ENCODE peak calls at places on chromosomes 16 and 17, in six cellular contexts. R, L, A, E, I and W are unnamed samples.

GRCh38 chr17:61294777-61295176 is 104.9 kb upstream of the TBX2 start:
- DNase-seq in I (no peak), E (no peak), A (no peak), R (no peak), L (no peak), W (no peak)

GRCh38 chr17:2396568-2397246 is 4.2 kb downstream of the MNT start:
- DNase-seq in E (peak), I (peak), L (peak), R (peak), A (peak), W (peak)

GRCh38 chr16:89330177-89330856 is 112.8 kb downstream of the ZNF778 start:
- DNase-seq in L (no peak), E (no peak), A (no peak), I (no peak), R (no peak), W (no peak)

GRCh38 chr16:4653981-4654380 is 29.4 kb downstream of the MGRN1 start:
- DNase-seq in I (no peak), A (no peak), R (no peak), L (no peak), E (no peak), W (no peak)

GRCh38 chr16:86979061-86979460 is 338.1 kb downstream of the C16orf95 start:
- DNase-seq in I (no peak), A (no peak), L (no peak), E (no peak), R (no peak), W (no peak)

GRCh38 chr17:29613371-29613837 is 9.3 kb downstream of the CORO6 start:
- DNase-seq in I (peak), A (peak), E (peak), L (peak), R (peak), W (peak)

GRCh38 chr17:2610195-2610594 is 16.7 kb downstream of the PAFAH1B1 start:
- DNase-seq in E (no peak), A (no peak), I (no peak), L (no peak), R (no peak), W (no peak)

GRCh38 chr17:45436161-45436560 is 3.5 kb upstream of the ARHGAP27 start:
- DNase-seq in A (no peak), R (no peak), I (no peak), E (no peak), L (no peak), W (no peak)

GRCh38 chr16:4537376-4538066 is 1.1 kb downstream of the CDIP1 start:
- DNase-seq in E (no peak), R (no peak), L (no peak), A (peak), I (peak), W (peak)

GRCh38 chr17:66850692-66851091 is 15.8 kb downstream of the CACNG5 start:
- DNase-seq in I (no peak), A (no peak), L (no peak), R (no peak), E (no peak), W (no peak)

GRCh38 chr16:8961811-8962390 is 1.8 kb downstream of the USP7 start:
- DNase-seq in L (no peak), R (no peak), A (no peak), E (no peak), I (no peak), W (no peak)

GRCh38 chr16:89842471-89843408 is 14.5 kb downstream of the SPIRE2 start:
- DNase-seq in A (no peak), I (no peak), L (no peak), R (no peak), E (no peak), W (no peak)

GRCh38 chr16:2987854-2988253 is 7.6 kb upstream of the PKMYT1 start:
- DNase-seq in E (no peak), R (no peak), I (no peak), A (no peak), L (no peak), W (no peak)

GRCh38 chr16:66474750-66475199 is 47.7 kb downstream of the BEAN1 start:
- DNase-seq in L (no peak), I (no peak), E (no peak), A (no peak), R (no peak), W (peak)

GRCh38 chr17:67456103-67456502 is 79.0 kb downstream of the PITPNC1 start:
- DNase-seq in R (no peak), A (no peak), I (no peak), L (no peak), E (no peak), W (no peak)

GRCh38 chr16:1825864-1826690 is 548 bp downstream of the HAGH start:
- DNase-seq in A (peak), E (no peak), L (peak), I (no peak), R (no peak), W (no peak)

GRCh38 chr17:65473363-65473762 is 88.1 kb downstream of the AXIN2 start:
- DNase-seq in R (no peak), A (no peak), L (no peak), I (no peak), E (no peak), W (no peak)

GRCh38 chr16:914453-914852 is 56.3 kb downstream of the LMF1 start:
- DNase-seq in R (no peak), I (no peak), E (no peak), A (no peak), L (no peak), W (no peak)

GRCh38 chr16:49464877-49465504 is 91.4 kb downstream of the C16orf78 start:
- DNase-seq in R (no peak), L (peak), I (no peak), E (no peak), A (peak), W (peak)

GRCh38 chr17:17849147-17849820 is 12.5 kb upstream of the SREBF1 start:
- DNase-seq in L (no peak), E (no peak), I (peak), A (peak), R (no peak), W (peak)

GRCh38 chr16:58586340-58587030 is 43.1 kb downstream of the CNOT1 start:
- DNase-seq in L (no peak), R (no peak), E (no peak), A (no peak), I (no peak), W (no peak)

GRCh38 chr16:65538945-65539344 is 417.1 kb upstream of the CDH11 start:
- DNase-seq in A (no peak), I (no peak), R (no peak), L (no peak), E (no peak), W (no peak)

GRCh38 chr16:28181557-28181914 is 30.2 kb downstream of the XPO6 start:
- DNase-seq in L (no peak), I (peak), A (no peak), E (no peak), R (no peak), W (peak)

GRCh38 chr16:11583889-11584565 is 2.7 kb downstream of the LITAF start:
- DNase-seq in E (no peak), A (no peak), R (no peak), I (no peak), L (no peak), W (no peak)

GRCh38 chr17:40486513-40487370 is 14.7 kb downstream of the TNS4 start:
- DNase-seq in I (no peak), L (no peak), A (no peak), R (no peak), E (no peak), W (no peak)

GRCh38 chr17:303161-303560 is 49.4 kb downstream of the RPH3AL start:
- DNase-seq in I (no peak), A (no peak), R (no peak), L (no peak), E (no peak), W (no peak)

GRCh38 chr16:84810518-84811273 is 9.1 kb upstream of the CRISPLD2 start:
- DNase-seq in L (no peak), I (peak), R (peak), A (no peak), E (no peak), W (no peak)

GRCh38 chr16:50611332-50611934 is 63.2 kb downstream of the NKD1 start:
- DNase-seq in L (no peak), A (no peak), I (no peak), R (no peak), E (no peak), W (no peak)

GRCh38 chr17:78000351-78000750 is 41.8 kb downstream of the TNRC6C start:
- DNase-seq in A (no peak), L (no peak), E (no peak), I (no peak), R (no peak), W (no peak)

GRCh38 chr16:22915003-22915402 is 101.0 kb downstream of the HS3ST2 start:
- DNase-seq in E (no peak), L (no peak), A (no peak), I (no peak), R (no peak), W (no peak)

GRCh38 chr17:17823433-17824118 is 13.2 kb downstream of the SREBF1 start:
- DNase-seq in L (peak), I (peak), E (peak), A (peak), R (peak), W (peak)

GRCh38 chr16:35776-36305 is 17.6 kb downstream of the POLR3K start:
- DNase-seq in R (no peak), I (no peak), A (no peak), L (no peak), E (no peak), W (no peak)

GRCh38 chr17:34234616-34235015 is 20.5 kb upstream of the CCL2 start:
- DNase-seq in A (no peak), E (no peak), L (no peak), R (no peak), I (no peak), W (no peak)

GRCh38 chr16:229731-230281 is 557 bp upstream of the LUC7L start:
- DNase-seq in R (no peak), E (no peak), A (peak), I (no peak), L (no peak), W (no peak)

GRCh38 chr16:15518412-15519351 is 84.3 kb downstream of the BMERB1 start:
- DNase-seq in A (peak), R (no peak), E (no peak), I (peak), L (peak), W (no peak)

GRCh38 chr17:38322156-38322779 is 21.5 kb downstream of the GPR179 start:
- DNase-seq in I (peak), A (peak), R (peak), E (no peak), L (no peak), W (no peak)

GRCh38 chr16:89155184-89155679 is 16.3 kb upstream of the CDH15 start:
- DNase-seq in L (peak), R (peak), E (no peak), I (peak), A (peak), W (peak)

GRCh38 chr17:70499067-70499786 is 329.9 kb downstream of the KCNJ2 start:
- DNase-seq in A (no peak), R (no peak), E (no peak), I (no peak), L (no peak), W (no peak)

GRCh38 chr16:8644513-8645140 is 23.1 kb downstream of the METTL22 start:
- DNase-seq in R (no peak), E (no peak), I (no peak), L (no peak), A (no peak), W (no peak)

GRCh38 chr16:49003022-49003421 is 278.6 kb downstream of the CBLN1 start:
- DNase-seq in R (no peak), E (no peak), I (no peak), A (no peak), L (no peak), W (no peak)

GRCh38 chr17:75031972-75032895 is 14.5 kb downstream of the ATP5PD start:
- DNase-seq in R (peak), L (peak), I (peak), E (peak), A (peak), W (peak)
- H3K4me3 ChIP-seq in R (peak), L (peak), I (peak), E (peak), A (peak), W (no peak)

DNA sequence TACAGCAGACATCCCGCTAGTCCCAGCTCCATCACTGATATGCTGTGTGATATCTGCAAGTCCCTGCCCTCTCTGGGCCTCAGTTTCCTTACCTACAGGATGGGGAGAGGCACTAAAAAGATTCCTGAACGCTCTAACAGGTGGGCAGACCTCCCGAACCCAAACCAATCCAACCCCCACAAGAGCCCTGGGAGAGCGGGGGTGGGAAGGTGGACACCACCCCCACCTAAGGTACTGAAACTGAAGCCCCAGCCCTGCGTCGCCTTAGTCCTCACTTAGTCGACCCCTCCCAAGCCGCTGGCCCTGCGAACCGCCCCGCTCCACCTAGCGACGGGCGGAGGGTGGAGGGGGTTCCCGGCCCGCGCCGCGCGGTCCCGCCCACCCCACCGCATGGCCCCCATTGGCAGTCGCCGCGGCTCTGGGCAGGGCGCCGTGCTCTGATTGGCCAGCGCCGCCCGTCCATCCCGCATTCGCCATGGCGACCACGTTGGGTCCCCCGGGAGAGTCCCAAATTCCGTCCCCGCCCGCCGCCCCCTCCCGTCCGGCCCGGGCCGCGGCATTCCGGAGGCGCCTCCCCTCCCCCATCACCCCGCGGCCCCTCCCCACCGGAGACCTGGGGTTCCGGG is 578 bp downstream of the CCDC102A start:
- DNase-seq in R (peak), I (peak), A (peak), L (peak), E (no peak), W (peak)
- TF ChIP-seq POLR2A in R (peak), I (no peak), A (no peak), L (no peak), E (no peak), W (no peak)

DNA sequence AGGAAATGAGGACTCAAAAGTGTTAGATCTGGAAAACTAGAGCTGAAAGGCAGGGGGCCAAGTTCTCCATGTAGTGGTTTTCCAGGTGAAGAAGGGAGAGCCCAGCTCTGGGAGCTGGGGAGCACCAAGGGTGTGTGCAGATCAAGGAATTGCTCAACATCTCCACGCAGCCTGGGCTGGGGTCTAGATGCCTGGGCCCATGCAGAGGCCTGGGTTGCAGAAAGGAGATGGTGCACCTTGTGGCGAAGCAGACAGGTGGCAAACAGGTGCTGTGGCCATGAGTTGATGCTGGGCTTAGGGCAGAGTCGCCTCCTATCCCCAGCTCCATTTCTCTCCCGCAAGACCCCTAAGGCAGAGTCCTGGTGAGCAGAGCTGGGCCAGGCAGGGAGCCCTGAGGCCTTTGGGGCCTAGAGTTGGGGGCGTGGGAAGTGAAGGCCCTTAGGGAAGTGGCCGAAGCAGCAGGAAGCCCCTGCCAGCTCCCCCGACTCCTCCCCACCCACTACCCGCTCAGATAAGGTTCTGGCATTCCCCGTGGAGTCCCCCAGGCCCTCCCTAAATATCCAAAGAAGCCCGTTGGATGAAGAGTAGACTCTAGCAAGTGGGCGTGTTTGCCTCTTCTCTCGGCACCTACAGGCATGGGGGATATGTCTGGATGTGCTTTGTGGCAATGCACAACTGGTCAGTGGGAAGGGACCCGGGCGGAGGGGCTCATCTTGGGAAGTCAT is 777 bp downstream of the FOXN1 start:
- DNase-seq in I (no peak), L (no peak), R (no peak), A (no peak), E (no peak), W (no peak)
- H3K4me3 ChIP-seq in I (no peak), L (no peak), R (no peak), A (no peak), E (peak), W (no peak)

GRCh38 chr17:50055426-50056216 is at the start of gene ITGA3:
- DNase-seq in I (peak), R (no peak), A (peak), E (no peak), L (peak), W (peak)
- TF ChIP-seq POLR2A in I (no peak), R (no peak), A (peak), E (no peak), L (no peak), W (no peak)

GRCh38 chr17:76723812-76724211 is 2.6 kb downstream of the JMJD6 start:
- DNase-seq in A (no peak), L (no peak), I (no peak), R (no peak), E (no peak), W (no peak)
- H3K4me3 ChIP-seq in A (no peak), L (no peak), I (no peak), R (no peak), E (no peak), W (no peak)

GRCh38 chr17:41917957-41918391 is 777 bp downstream of the ACLY start:
- DNase-seq in I (peak), A (peak), R (peak), L (no peak), E (no peak), W (peak)

GRCh38 chr17:41919165-41919817 is 540 bp upstream of the ACLY start:
- DNase-seq in R (peak), A (no peak), I (no peak), E (no peak), L (no peak), W (no peak)

GRCh38 chr17:41917192-41917591 is 1.6 kb downstream of the ACLY start:
- DNase-seq in R (peak), E (no peak), I (no peak), L (no peak), A (no peak), W (peak)

GRCh38 chr17:41919840-41920579 is 1.3 kb upstream of the ACLY start:
- DNase-seq in I (peak), E (no peak), R (no peak), L (no peak), A (peak), W (no peak)

DNA sequence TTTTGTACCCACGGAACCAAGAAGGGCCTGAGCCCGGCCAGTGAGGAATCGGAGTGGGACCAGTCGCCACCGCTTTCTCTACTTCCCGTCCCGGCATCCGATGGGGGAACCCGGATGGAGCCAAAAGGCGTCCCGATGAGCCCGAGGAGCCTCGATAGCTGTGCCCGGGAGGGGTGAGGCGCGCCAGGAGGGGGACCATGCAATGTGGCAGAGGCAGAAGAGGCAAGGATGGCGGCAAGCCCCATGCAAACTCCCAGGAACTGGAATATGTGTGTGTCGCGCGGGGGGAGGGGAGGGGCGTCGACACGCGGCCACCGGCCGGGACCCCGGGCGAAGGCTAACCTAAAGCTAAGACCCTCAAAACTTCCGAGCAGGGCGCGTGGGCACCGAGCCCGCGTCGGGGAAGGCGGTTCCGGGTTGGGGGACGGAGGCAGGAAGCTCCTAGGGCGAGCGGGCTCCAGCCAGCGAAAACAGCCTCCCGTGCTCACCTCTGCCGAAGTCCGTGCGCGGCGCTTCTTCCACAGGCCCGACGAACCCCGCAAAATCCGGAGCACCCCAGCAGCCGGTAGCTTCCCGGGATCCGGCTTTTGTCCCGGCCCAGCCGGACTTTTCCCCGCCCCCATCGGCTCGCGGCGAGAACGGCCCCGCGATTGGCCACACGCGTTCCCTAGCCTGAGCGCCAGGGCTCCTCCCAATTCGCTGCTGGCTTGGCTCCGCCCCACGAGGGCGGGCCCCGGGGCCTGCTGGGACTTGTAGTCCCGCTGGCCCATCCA is at the start of gene ACLY:
- DNase-seq in R (peak), A (peak), I (peak), L (peak), E (peak), W (peak)
- TF ChIP-seq POLR2A in R (peak), A (peak), I (peak), L (peak), E (no peak), W (peak)

DNA sequence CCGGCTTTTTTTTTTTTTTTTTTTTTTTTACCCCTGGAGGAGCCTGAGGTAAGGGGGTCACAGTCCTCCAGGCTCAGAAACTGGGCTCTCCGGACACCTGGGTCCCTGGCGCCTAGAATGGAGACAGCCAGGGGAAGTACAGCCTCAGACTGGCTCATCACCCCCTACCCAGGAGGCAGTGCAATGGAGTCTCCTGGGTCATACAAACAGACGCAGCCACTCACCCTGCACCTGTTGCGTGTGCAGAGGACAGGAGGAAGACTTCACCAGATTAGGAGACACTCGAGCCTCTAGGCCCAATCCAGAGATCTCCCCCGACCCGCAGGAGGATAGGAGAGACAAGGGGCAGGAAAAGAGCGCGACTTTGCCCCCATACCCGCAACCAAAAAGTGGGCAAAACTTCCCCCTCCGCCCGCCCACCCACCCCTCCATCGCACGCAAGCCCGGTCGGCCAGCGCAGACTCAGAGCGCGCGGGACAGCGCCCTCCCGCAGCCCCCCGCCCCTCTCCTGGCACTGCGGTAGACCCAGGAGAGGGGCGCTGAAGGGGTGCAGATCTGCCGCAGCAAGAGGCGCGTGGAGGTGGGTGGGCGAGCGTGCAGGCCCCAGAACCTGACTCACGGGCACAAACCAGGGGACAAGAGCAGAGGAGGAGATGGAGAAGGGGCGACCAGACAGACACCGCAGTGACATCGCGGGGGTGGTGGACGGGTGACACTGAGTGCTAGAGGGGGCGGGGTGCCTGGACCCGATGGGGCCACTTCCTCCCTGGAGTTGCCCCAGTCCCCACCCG is 900 bp downstream of the HAP1 start:
- DNase-seq in R (no peak), L (no peak), I (no peak), E (no peak), A (no peak), W (no peak)
- H3K4me3 ChIP-seq in R (no peak), L (peak), I (peak), E (peak), A (no peak), W (no peak)